ENCODE peak calls at places on chromosomes 1 and 21, in eight cellular contexts. S, P, X, F, K, D, B and L are unnamed samples. For H3K4me1 and H3K27me3, the result is how much of the 10 kb centered on the place peaks cover.

GRCh38 chr21:37292946-37293345 is 25.8 kb upstream of the VPS26C start:
- DNase-seq in S (no peak), P (no peak), X (no peak), F (no peak), K (no peak), D (no peak), B (no peak), L (no peak)

GRCh38 chr1:45455162-45455561 is 35.8 kb downstream of the TESK2 start:
- DNase-seq in S (no peak), P (no peak), X (no peak), F (no peak), K (no peak), D (no peak), B (no peak), L (no peak)

GRCh38 chr1:156804572-156805243 is 11.9 kb downstream of the SH2D2A start:
- DNase-seq in S (no peak), P (no peak), X (no peak), F (no peak), K (no peak), D (no peak), B (no peak), L (no peak)

GRCh38 chr1:154062309-154062708 is 71.7 kb downstream of the RPS27 start:
- DNase-seq in S (no peak), P (no peak), X (no peak), F (no peak), K (no peak), D (no peak), B (no peak), L (no peak)

GRCh38 chr1:101025283-101025679 is 303 bp downstream of the DPH5 start:
- DNase-seq in S (no peak), P (no peak), X (no peak), F (no peak), K (no peak), D (peak), B (peak), L (peak)

GRCh38 chr1:18535391-18536210 is 54.9 kb downstream of the KLHDC7A start:
- DNase-seq in S (peak), P (no peak), X (peak), F (no peak), K (no peak), D (peak), B (no peak), L (no peak)

GRCh38 chr1:224851210-224851849 is 78.1 kb upstream of the DNAH14 start:
- DNase-seq in S (peak), P (peak), X (peak), F (no peak), K (peak), D (peak), B (peak), L (peak)

GRCh38 chr1:19309123-19309813 is 2.7 kb downstream of the AKR7A2 start:
- DNase-seq in S (peak), P (no peak), X (no peak), F (no peak), K (no peak), D (no peak), B (no peak), L (no peak)

GRCh38 chr21:38159355-38159754 is 97.4 kb upstream of the KCNJ15 start:
- DNase-seq in S (peak), P (peak), X (peak), F (no peak), K (no peak), D (peak), B (peak), L (peak)

GRCh38 chr1:178541829-178542553 is 29.1 kb downstream of the TEX35 start:
- DNase-seq in S (peak), P (peak), X (no peak), F (no peak), K (no peak), D (peak), B (peak), L (peak)

GRCh38 chr21:46605759-46606426 is 1.0 kb upstream of the S100B start:
- DNase-seq in S (no peak), P (peak), X (no peak), F (peak), K (peak), D (no peak), B (peak), L (no peak)

GRCh38 chr21:25362375-25363267 is 244.7 kb downstream of the MRPL39 start:
- DNase-seq in S (no peak), P (no peak), X (no peak), F (no peak), K (no peak), D (no peak), B (no peak), L (no peak)

GRCh38 chr1:196407358-196408041 is 200.7 kb downstream of the KCNT2 start:
- DNase-seq in S (no peak), P (no peak), X (no peak), F (no peak), K (no peak), D (no peak), B (no peak), L (no peak)

GRCh38 chr1:74057719-74058118 is 140.3 kb downstream of the LRRIQ3 start:
- DNase-seq in S (no peak), P (no peak), X (no peak), F (no peak), K (no peak), D (no peak), B (no peak), L (no peak)

GRCh38 chr1:214296860-214297699 is 16.1 kb downstream of the SMYD2 start:
- DNase-seq in S (peak), P (no peak), X (no peak), F (no peak), K (no peak), D (no peak), B (no peak), L (no peak)

GRCh38 chr1:107964397-107965111 is 426 bp downstream of the VAV3 start:
- DNase-seq in S (no peak), P (peak), X (no peak), F (no peak), K (peak), D (no peak), B (peak), L (no peak)

GRCh38 chr1:67736750-67737149 is 51.7 kb downstream of the GADD45A start:
- DNase-seq in S (no peak), P (no peak), X (no peak), F (no peak), K (no peak), D (no peak), B (no peak), L (no peak)

GRCh38 chr21:46457801-46458314 is 833 bp upstream of the DIP2A start:
- DNase-seq in S (peak), P (no peak), X (peak), F (no peak), K (peak), D (peak), B (peak), L (peak)

GRCh38 chr1:160553778-160554177 is 25.5 kb downstream of the CD84 start:
- DNase-seq in S (no peak), P (no peak), X (no peak), F (no peak), K (no peak), D (no peak), B (no peak), L (no peak)

GRCh38 chr1:8408151-8408839 is 90.4 kb downstream of the SLC45A1 start:
- DNase-seq in S (peak), P (no peak), X (peak), F (no peak), K (peak), D (peak), B (no peak), L (peak)

GRCh38 chr1:50368179-50369007 is 54.9 kb downstream of the DMRTA2 start:
- DNase-seq in S (peak), P (no peak), X (no peak), F (no peak), K (no peak), D (peak), B (peak), L (peak)

GRCh38 chr1:167635233-167635648 is 5.2 kb downstream of the RCSD1 start:
- DNase-seq in S (no peak), P (no peak), X (no peak), F (no peak), K (peak), D (peak), B (no peak), L (no peak)

GRCh38 chr1:165595561-165595960 is 35.5 kb upstream of the MGST3 start:
- DNase-seq in S (peak), P (no peak), X (no peak), F (no peak), K (no peak), D (no peak), B (no peak), L (no peak)

GRCh38 chr1:151002611-151003010 is 4.1 kb downstream of the MINDY1 start:
- DNase-seq in S (no peak), P (no peak), X (no peak), F (no peak), K (no peak), D (no peak), B (no peak), L (no peak)

GRCh38 chr1:1625404-1625775 is 6.6 kb upstream of the MMP23B start:
- DNase-seq in S (no peak), P (no peak), X (no peak), F (no peak), K (peak), D (no peak), B (no peak), L (no peak)

GRCh38 chr1:18632711-18633427 is 2.2 kb downstream of the PAX7 start:
- DNase-seq in S (no peak), P (no peak), X (no peak), F (no peak), K (no peak), D (no peak), B (no peak), L (no peak)

DNA sequence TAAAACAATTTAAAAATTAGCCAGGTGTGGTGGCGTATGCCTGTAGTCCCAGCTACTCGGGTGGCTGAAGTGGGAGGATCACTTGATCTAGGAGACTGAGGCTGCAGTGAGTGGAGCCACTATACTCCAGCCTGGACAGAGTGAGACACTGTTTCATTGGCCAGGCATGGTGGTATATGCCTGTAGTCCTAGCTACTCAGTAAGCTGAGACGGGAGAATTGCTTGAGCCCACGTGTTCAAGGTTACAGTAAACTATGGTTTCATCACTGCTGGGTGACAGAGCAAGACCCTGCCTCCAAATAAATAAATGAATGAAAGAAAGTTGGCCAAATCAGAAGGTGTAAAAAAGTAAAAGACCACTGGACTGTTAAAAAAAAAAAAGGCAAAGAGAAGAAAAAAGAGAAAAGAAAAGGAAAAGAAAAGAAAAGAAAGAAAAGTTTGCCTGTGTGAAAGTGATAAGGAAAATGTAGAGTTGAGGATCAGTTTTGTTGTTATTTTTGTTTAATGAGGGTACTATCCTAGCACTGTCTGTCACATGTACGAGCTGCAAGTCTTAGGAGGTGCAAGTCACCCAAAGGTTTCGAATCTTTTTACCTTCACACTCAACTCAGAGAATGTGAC is 52.3 kb downstream of the LUZP1 start:
- DNase-seq in S (no peak), P (no peak), X (no peak), F (no peak), K (no peak), D (no peak), B (no peak), L (no peak)
- H3K4me1 ChIP-seq in S (under half), P (under half), X (under half), F (under half), K (under half), D (under half), B (under half), L (under half)

GRCh38 chr1:52917591-52917990 is 3.9 kb downstream of the ECHDC2 start:
- DNase-seq in S (no peak), P (no peak), X (no peak), F (no peak), K (no peak), D (no peak), B (no peak), L (no peak)

GRCh38 chr1:52919720-52920199 is 1.8 kb downstream of the ECHDC2 start:
- DNase-seq in S (peak), P (peak), X (no peak), F (no peak), K (no peak), D (no peak), B (no peak), L (no peak)

GRCh38 chr1:52919051-52919719 is 2.4 kb downstream of the ECHDC2 start:
- DNase-seq in S (peak), P (no peak), X (peak), F (no peak), K (no peak), D (no peak), B (no peak), L (no peak)

GRCh38 chr1:52918201-52918600 is 3.3 kb downstream of the ECHDC2 start:
- DNase-seq in S (no peak), P (no peak), X (no peak), F (no peak), K (no peak), D (no peak), B (no peak), L (no peak)

DNA sequence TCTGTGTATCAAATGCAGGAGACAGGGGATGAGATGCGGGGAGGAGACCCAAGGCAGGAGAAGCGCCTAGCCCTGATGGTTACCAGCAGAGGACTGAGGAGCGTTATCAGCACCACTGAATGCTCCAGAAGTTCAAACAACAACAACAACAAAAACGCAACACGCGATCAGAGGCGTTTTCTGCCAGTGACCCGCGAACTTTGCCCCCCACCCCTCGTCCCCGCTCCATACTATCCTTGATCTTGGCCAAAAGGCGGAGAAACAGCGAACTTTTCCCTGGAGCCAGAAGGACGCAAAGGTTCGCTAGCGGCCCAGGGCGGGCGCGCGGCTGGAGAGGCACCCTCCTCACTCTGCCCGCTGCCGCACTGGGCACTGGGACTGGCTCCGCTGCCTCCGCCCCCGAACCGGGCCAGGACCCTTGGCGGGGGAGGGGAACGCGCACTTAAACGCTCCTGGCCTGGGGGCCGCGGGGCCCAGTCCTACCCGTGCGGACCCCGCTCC is 699 bp downstream of the ECHDC2 start:
- DNase-seq in S (peak), P (no peak), X (peak), F (no peak), K (peak), D (peak), B (no peak), L (no peak)
- H3K4me3 ChIP-seq in S (peak), P (peak), X (peak), F (peak), K (peak), D (peak), B (no peak), L (no peak)

GRCh38 chr1:28811766-28812668 is at the start of gene OPRD1:
- DNase-seq in S (no peak), P (no peak), X (no peak), F (no peak), K (no peak), D (no peak), B (no peak), L (no peak)
- H3K27me3 ChIP-seq in S (under half), P (under half), X (under half), F (under half), K (under half), D (under half), B (under half), L (half or more)

GRCh38 chr1:59149435-59149834 is 147.5 kb upstream of the FGGY start:
- DNase-seq in S (no peak), P (no peak), X (no peak), F (no peak), K (no peak), D (no peak), B (no peak), L (no peak)
- H3K4me1 ChIP-seq in S (under half), P (under half), X (under half), F (under half), K (under half), D (under half), B (under half), L (under half)

GRCh38 chr1:169915150-169915549 is 21.5 kb upstream of the SCYL3 start:
- DNase-seq in S (no peak), P (no peak), X (no peak), F (no peak), K (no peak), D (no peak), B (no peak), L (no peak)
- H3K4me3 ChIP-seq in S (peak), P (no peak), X (no peak), F (no peak), K (no peak), D (no peak), B (no peak), L (no peak)